ENCODE peak calls at places on chromosomes 2 and 18, in four cellular contexts. B is kidney, Q is small intestine, K is HepG2. L is an unnamed sample. For H3K4me1, the result is how much of the 10 kb centered on the place peaks cover.

GRCh38 chr2:112627060-112628040 is 18.4 kb upstream of the SLC20A1 start:
- DNase-seq in K (no peak), B (no peak), Q (no peak), L (no peak)

GRCh38 chr18:59456657-59457056 is 97.6 kb upstream of the LMAN1 start:
- DNase-seq in B (no peak), Q (no peak), K (no peak), L (no peak)

GRCh38 chr18:31998880-31999279 is 19.7 kb upstream of the RNF125 start:
- DNase-seq in B (no peak), Q (no peak), K (no peak), L (no peak)

GRCh38 chr2:181077128-181077709 is 96.8 kb downstream of the UBE2E3 start:
- DNase-seq in Q (peak), B (no peak), K (peak), L (peak)

GRCh38 chr18:24878289-24878688 is 417.9 kb downstream of the HRH4 start:
- DNase-seq in Q (peak), B (no peak), K (peak), L (no peak)

GRCh38 chr18:61236476-61237057 is 96.7 kb upstream of the CDH20 start:
- DNase-seq in Q (no peak), B (no peak), K (no peak), L (no peak)

GRCh38 chr2:98664323-98664722 is 55.9 kb downstream of the UNC50 start:
- DNase-seq in Q (peak), K (no peak), B (no peak), L (peak)

GRCh38 chr18:74784791-74785190 is 187.1 kb downstream of the ZNF407 start:
- DNase-seq in Q (no peak), K (no peak), B (no peak), L (no peak)

GRCh38 chr2:152826880-152827279 is 108.5 kb downstream of the ARL6IP6 start:
- DNase-seq in Q (no peak), B (no peak), K (no peak), L (no peak)

GRCh38 chr2:234335676-234336228 is 161.1 kb downstream of the ARL4C start:
- DNase-seq in B (peak), K (no peak), Q (no peak), L (no peak)

GRCh38 chr18:31563778-31564177 is 27.9 kb upstream of the TTR start:
- DNase-seq in Q (no peak), K (no peak), B (no peak), L (no peak)

GRCh38 chr18:13579874-13580273 is 146.5 kb downstream of the FAM210A start:
- DNase-seq in Q (no peak), K (no peak), B (no peak), L (no peak)

GRCh38 chr18:27665264-27665799 is 480.2 kb upstream of the CHST9 start:
- DNase-seq in B (no peak), Q (no peak), K (no peak), L (no peak)

GRCh38 chr18:60445341-60445740 is 72.8 kb upstream of the MC4R start:
- DNase-seq in B (no peak), K (no peak), Q (no peak), L (no peak)

GRCh38 chr18:3347286-3347803 is 85.4 kb downstream of the MYL12B start:
- DNase-seq in Q (no peak), K (no peak), B (no peak), L (no peak)

GRCh38 chr2:208384637-208385036 is 22.0 kb upstream of the PTH2R start:
- DNase-seq in Q (no peak), K (no peak), B (no peak), L (no peak)

GRCh38 chr2:105418527-105418926 is 19.7 kb upstream of the FHL2 start:
- DNase-seq in B (no peak), K (no peak), Q (no peak), L (no peak)

GRCh38 chr2:51304341-51304740 is 272.4 kb upstream of the NRXN1 start:
- DNase-seq in Q (no peak), K (no peak), B (no peak), L (no peak)

GRCh38 chr2:85266424-85267041 is 61.3 kb downstream of the TGOLN2 start:
- DNase-seq in K (peak), Q (peak), B (peak), L (peak)

GRCh38 chr18:80006726-80007125 is 18.4 kb upstream of the TXNL4A start:
- DNase-seq in B (no peak), K (no peak), Q (no peak), L (no peak)

GRCh38 chr2:13654416-13654815 is 937.7 kb downstream of the TRIB2 start:
- DNase-seq in K (no peak), Q (no peak), B (no peak), L (no peak)

GRCh38 chr2:120933693-120934092 is 198.0 kb downstream of the GLI2 start:
- DNase-seq in K (no peak), Q (no peak), B (no peak), L (no peak)

GRCh38 chr2:120932472-120932871 is 196.8 kb downstream of the GLI2 start:
- DNase-seq in K (no peak), Q (no peak), B (no peak), L (no peak)

GRCh38 chr2:120930861-120931260 is 195.2 kb downstream of the GLI2 start:
- DNase-seq in K (no peak), B (peak), Q (no peak), L (no peak)

GRCh38 chr2:120934221-120934639 is 198.6 kb downstream of the GLI2 start:
- DNase-seq in Q (no peak), K (peak), B (no peak), L (no peak)

DNA sequence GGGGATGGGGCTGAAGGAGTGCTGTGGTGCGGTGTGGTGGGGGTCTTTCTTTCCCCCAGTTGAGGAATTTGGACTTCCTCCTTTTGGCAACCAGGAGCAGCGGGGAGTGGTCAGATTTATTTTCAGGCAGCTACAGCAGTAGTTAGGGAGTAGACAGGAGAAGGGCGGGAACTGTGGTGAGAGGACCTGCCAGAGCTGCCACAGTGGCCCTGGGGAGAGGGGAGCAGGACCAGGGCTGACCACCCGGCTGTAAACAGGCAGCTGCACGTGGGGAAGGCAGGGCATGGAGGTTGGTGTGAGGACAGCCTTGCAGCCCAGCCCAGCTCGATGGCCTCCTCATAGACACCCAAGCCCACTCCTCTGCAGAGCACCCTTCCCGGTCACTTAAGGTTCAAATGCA is 197.2 kb downstream of the GLI2 start:
- DNase-seq in Q (no peak), B (no peak), K (no peak), L (no peak)
- H3K4me1 ChIP-seq in Q (under half), B (under half), K (half or more), L (under half)

GRCh38 chr2:60602388-60602787 is 48.9 kb upstream of the BCL11A start:
- DNase-seq in B (no peak), Q (no peak), K (no peak), L (no peak)
- H3K4me3 ChIP-seq in B (no peak), Q (no peak), K (no peak), L (no peak)

DNA sequence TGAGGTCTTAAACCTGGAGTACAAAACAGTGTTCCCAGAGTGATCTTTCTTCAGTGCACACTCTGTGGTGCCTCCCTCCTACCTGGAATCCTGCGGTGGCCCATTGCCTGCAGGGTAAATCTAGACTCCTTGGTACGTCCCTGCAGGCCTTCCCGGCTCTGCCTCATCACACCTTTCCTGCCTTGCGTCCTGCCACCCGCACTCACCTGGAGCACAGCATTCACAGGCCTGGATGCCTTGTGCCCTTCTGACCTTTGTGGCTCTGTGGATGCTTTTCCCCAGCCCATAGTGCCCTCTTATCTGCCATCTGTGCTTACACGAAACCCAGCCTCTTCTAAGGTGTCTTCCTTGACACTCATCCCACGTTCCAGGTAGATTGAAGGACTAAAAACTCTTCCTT is 62.7 kb downstream of the PRKRA start:
- DNase-seq in B (no peak), Q (no peak), K (no peak), L (no peak)
- H3K4me1 ChIP-seq in B (under half), Q (under half), K (under half), L (under half)

GRCh38 chr2:151619337-151619989 is 114.8 kb downstream of the NEB start:
- DNase-seq in Q (no peak), B (no peak), K (peak), L (no peak)
- H3K4me3 ChIP-seq in Q (no peak), B (no peak), K (no peak), L (no peak)

GRCh38 chr2:217926801-217927200 is 76.0 kb downstream of the TNS1 start:
- DNase-seq in K (no peak), B (no peak), Q (no peak), L (no peak)
- H3K4me1 ChIP-seq in K (half or more), B (half or more), Q (under half), L (under half)

DNA sequence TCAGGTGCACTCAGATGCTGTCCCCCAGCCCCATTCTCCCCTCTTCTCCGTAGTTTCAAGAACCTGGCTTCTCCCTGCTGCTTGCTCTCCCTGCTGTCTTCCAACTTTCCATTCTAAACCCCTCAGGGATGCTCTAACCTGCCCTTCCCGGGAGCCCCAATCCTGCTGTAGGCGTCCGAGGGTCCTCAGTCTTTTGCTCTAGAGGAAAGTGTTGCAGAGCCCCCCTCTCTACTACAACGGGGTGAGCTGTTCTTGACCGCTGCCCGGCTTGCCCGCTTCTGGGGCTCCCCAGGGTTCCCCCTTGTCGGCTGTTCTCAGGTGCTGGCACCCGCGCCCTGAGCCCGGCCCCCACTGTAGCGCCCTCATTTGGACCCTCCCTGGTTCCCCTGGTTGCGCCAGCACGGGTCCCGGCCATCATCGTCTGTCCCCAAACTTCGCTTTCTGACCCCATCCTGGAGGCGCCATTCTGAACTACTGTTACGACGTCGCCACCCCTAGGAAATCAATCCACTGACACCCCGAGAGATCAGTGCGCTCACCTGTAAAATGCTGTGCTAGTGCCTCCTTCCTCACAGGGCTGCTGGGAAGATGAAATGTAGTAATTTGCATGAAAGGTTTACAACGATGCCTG is 31.9 kb upstream of the REG3G start:
- DNase-seq in B (peak), Q (no peak), K (no peak), L (no peak)
- H3K4me3 ChIP-seq in B (peak), Q (no peak), K (no peak), L (no peak)

DNA sequence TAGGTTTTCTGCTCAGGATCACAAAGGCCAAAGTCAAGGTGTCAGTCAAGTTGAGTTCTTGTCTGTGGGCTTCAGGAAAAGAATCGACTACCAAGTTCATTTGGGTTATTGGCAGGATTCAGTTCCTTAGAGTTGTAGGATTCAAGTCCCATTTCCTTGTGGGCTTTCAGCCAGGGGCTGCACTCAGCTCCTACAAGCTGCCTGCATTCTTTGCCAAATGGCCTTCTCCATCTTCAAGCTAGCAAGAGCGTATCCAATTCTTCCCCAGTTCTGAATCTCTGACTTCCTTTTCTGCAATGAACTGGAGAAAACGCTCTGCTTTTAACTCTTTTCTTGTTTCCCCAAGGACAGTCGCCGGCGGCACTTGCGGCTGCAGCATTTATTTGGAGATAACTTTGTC is 59.4 kb upstream of the SERPINE2 start:
- DNase-seq in B (no peak), Q (no peak), K (no peak), L (no peak)
- H3K4me1 ChIP-seq in B (under half), Q (under half), K (under half), L (under half)

L was measured in HCT116.